ENCODE peak calls at places on chromosomes 2 and 18, in five cellular contexts. X is tibial nerve, J is ovary, O is stomach, D is sigmoid colon. S is an unnamed sample.

GRCh38 chr2:230599854-230600253 is 112.8 kb upstream of the CAB39 start:
- DNase-seq in X (no peak), J (no peak), O (no peak), D (no peak), S (no peak)

GRCh38 chr2:61157371-61158003 is 4.5 kb upstream of the C2orf74 start:
- DNase-seq in X (no peak), J (no peak), O (no peak), D (no peak), S (no peak)

GRCh38 chr18:77106331-77106730 is 26.3 kb downstream of the MBP start:
- DNase-seq in X (no peak), J (no peak), O (no peak), D (no peak), S (no peak)

GRCh38 chr2:50290718-50291117 is 741.2 kb downstream of the NRXN1 start:
- DNase-seq in X (no peak), J (no peak), O (no peak), D (no peak), S (no peak)

GRCh38 chr2:147559068-147559467 is 285.8 kb upstream of the ACVR2A start:
- DNase-seq in X (no peak), J (no peak), O (no peak), D (no peak), S (no peak)

GRCh38 chr2:56811401-56811800 is 627.6 kb downstream of the CCDC85A start:
- DNase-seq in X (no peak), J (no peak), O (no peak), D (no peak), S (no peak)

GRCh38 chr2:47056374-47056773 is 98.7 kb downstream of the STPG4 start:
- DNase-seq in X (no peak), J (peak), O (no peak), D (no peak), S (no peak)

GRCh38 chr2:200786826-200787225 is 24.9 kb upstream of the BZW1 start:
- DNase-seq in X (no peak), J (no peak), O (no peak), D (no peak), S (no peak)

GRCh38 chr2:241315879-241316700 is at the start of gene SEPTIN2:
- DNase-seq in X (no peak), J (peak), O (no peak), D (peak), S (peak)

GRCh38 chr2:187552959-187553681 is 1.1 kb downstream of the TFPI start:
- DNase-seq in X (no peak), J (no peak), O (no peak), D (no peak), S (no peak)

GRCh38 chr2:20390524-20391123 is 40.0 kb upstream of the PUM2 start:
- DNase-seq in X (no peak), J (no peak), O (no peak), D (no peak), S (no peak)

GRCh38 chr2:33042226-33042625 is 95.5 kb downstream of the LTBP1 start:
- DNase-seq in X (no peak), J (no peak), O (no peak), D (no peak), S (no peak)

GRCh38 chr2:181077128-181077709 is 96.8 kb downstream of the UBE2E3 start:
- DNase-seq in X (no peak), J (no peak), O (no peak), D (no peak), S (no peak)

GRCh38 chr2:237118025-237118424 is 32.3 kb downstream of the COPS8 start:
- DNase-seq in X (no peak), J (no peak), O (no peak), D (no peak), S (no peak)

GRCh38 chr2:1628893-1629292 is 115.4 kb downstream of the PXDN start:
- DNase-seq in X (no peak), J (no peak), O (peak), D (peak), S (no peak)

GRCh38 chr2:233700028-233700635 is 7.4 kb downstream of the UGT1A6 start:
- DNase-seq in X (no peak), J (no peak), O (peak), D (no peak), S (no peak)

DNA sequence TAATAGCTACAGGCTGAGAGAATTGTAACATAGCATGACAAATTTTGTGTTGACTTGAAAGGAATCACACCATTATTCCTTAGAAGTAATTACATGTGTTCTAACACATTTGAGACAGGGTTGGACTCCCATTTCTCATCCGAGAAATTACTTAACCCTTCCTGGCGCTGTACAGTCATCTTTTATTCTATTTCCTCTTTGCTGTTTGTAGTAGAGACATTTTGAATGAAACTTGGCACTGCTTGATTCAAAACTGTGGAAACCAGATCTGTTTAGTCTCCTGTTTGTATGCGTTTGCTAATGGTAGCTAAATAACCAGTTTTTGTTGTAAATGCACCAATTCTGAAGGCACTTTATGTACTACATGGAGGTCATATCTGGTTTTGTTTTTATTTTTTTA is 231.9 kb downstream of the ALPK2 start:
- DNase-seq in X (no peak), J (no peak), O (no peak), D (no peak), S (no peak)
- TF ChIP-seq EP300 in X (no peak), J (no peak), O (no peak), D (no peak), S (no peak)

DNA sequence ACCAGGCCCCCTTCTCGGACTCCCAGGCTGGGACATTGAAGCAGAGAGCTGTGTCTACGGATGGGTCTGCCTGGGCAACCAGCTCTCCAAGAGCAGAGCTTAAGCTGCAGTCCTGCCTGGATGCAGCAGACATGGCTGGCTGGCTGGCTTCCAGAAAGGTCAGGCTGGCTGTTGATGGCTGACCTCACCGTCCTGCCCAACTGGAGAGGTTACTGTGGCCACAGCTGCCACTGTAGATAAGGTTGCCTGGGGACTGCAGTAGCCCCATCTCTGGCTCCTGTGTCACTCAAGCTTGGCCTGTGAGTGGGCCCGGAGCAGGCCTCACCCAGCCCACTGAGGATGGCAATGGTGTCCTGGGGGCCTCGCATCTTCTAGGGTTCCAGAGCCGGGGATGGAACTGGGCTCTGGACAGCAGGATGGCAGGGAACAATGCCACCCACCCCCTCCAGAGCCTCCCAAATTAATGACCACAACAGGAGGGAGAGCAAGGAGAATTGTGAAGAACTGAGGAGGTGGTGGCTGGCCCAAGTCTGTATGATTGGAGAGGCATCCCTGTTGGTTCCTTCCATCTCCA is 37.0 kb upstream of the FOSL2 start:
- DNase-seq in X (peak), J (peak), O (peak), D (peak), S (no peak)
- H3K27ac ChIP-seq in X (peak), J (peak), O (peak), D (peak), S (peak)

GRCh38 chr2:177212106-177212894 is at the start of gene HNRNPA3:
- DNase-seq in X (peak), J (peak), O (peak), D (peak), S (peak)
- TF ChIP-seq EP300 in X (peak), J (peak), O (peak), D (peak), S (peak)

GRCh38 chr2:217501887-217502286 is 500.9 kb downstream of the TNS1 start:
- DNase-seq in X (no peak), J (no peak), O (no peak), D (no peak), S (no peak)
- H3K27ac ChIP-seq in X (no peak), J (no peak), O (no peak), D (no peak), S (no peak)

DNA sequence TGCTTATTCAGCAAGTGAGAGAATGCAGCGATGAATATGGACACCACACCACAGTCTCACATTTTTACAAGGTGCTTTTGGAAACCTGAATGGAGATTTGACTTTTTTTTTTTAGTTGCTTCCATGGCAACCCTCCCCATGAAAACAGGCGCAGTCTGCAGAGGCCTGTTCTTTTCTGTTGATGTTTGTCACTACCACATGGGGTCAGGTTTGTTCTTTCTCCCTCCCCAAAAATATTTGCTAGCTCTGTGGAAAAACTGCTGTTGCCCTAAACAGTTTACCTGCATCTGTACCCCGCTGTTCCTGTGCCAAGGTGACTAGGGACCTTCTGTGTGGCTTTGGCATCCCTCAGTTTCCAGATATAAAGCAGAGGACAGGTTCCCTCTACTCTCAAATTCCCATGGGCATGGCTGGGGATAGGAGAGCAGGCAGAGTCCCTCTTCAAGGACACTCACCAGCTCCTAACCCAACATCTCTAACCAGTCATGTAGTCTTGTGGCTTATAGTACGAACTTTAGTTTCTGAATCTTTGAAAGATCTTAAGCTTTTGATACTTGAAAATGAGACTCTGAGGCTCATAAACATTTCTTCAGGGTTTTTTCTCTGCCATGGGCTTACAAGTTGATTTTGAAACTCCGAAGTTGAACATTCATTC is 14.7 kb upstream of the MAPRE2 start:
- DNase-seq in X (no peak), J (no peak), O (no peak), D (no peak), S (no peak)
- TF ChIP-seq EP300 in X (no peak), J (no peak), O (no peak), D (no peak), S (no peak)

GRCh38 chr18:37540424-37541121 is 25.0 kb downstream of the CELF4 start:
- DNase-seq in X (no peak), J (no peak), O (no peak), D (no peak), S (no peak)
- H3K27ac ChIP-seq in X (no peak), J (no peak), O (no peak), D (no peak), S (no peak)

GRCh38 chr2:150610670-150611279 is 123.3 kb upstream of the RND3 start:
- DNase-seq in X (no peak), J (no peak), O (peak), D (no peak), S (no peak)

GRCh38 chr2:150608341-150608740 is 120.9 kb upstream of the RND3 start:
- DNase-seq in X (no peak), J (no peak), O (no peak), D (no peak), S (no peak)

GRCh38 chr2:150607471-150607870 is 120.0 kb upstream of the RND3 start:
- DNase-seq in X (no peak), J (no peak), O (no peak), D (no peak), S (no peak)

GRCh38 chr2:150612957-150613710 is 125.7 kb upstream of the RND3 start:
- DNase-seq in X (no peak), J (no peak), O (no peak), D (no peak), S (no peak)

DNA sequence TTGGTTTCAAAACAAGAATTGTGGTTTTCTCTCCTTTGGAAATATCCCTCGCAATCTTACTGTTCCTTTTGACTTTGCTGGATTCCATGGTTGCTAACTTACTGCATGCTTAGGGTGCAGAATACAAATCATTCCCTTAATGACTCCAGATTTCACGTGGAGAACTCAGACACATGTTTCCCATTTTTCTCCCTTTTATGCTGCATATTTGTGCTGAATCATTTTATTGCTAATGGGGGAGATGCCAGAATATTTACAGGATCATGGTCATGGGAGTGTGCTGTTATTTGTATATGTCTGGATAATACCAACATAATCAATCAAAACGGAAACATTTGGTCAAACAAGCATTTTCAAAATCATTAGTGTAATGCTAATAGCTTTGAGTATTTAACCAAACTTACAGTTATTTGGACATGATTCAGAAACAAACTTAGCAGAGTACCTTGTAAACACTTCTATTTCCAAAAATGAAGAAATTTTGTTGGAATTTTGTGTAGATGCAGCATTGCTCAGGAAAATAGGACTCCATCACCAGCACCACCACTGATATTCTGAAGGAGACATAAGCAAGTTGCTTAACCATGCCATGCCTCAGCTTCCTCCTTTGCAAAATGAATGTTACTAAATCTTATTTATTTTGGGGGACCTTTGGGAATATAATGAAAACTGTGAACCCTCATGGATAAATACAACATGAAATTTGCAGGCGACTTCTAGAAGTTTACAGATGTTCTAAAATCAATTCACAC is 122.5 kb upstream of the RND3 start:
- DNase-seq in X (no peak), J (no peak), O (no peak), D (no peak), S (no peak)
- TF ChIP-seq EP300 in X (no peak), J (no peak), O (no peak), D (no peak), S (no peak)

DNA sequence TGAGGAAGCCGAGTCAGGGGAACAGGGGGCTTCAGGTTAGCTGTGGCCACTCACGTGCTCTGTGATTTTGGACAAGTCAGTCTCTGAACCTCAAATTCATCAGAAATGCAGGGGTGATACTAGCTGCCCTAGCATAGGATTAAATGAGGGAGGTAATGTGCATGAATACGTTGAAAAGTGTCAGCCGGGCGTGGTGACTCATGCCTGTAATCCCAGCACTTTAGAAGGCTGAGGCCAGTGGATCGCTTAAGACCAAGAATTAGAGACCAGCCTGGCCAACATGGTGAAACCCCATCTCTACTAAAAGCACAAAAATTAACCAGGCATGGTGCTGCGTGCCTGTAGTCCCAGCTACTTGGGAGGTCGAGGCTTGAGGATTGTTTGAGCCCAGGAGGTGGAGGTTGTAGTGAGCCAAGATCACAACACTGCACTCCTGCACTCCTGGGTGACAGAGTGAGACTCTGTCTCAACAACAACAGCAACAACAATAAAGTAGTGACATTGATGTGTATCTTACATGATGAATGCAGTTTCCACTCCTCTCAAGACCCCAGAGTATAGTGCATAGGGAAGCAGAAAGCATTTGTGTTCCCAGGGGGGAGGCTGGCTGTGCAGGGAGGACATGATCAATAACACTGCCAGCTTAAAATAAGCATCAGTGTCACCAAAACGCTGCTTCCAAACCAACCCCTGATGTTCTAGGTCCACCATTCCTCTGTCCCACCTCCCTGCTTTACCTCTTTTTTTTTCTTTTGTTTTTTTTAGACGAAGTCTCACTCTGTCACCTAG is 68.8 kb downstream of the HNRNPLL start:
- DNase-seq in X (no peak), J (no peak), O (no peak), D (no peak), S (no peak)
- H3K27ac ChIP-seq in X (no peak), J (no peak), O (peak), D (peak), S (peak)

GRCh38 chr2:88329815-88330603 is 122.5 kb downstream of the FOXI3 start:
- DNase-seq in X (no peak), J (no peak), O (no peak), D (no peak), S (no peak)
- TF ChIP-seq EP300 in X (no peak), J (no peak), O (no peak), D (no peak), S (no peak)

S was measured in esophagus muscularis mucosa.